ENCODE peak calls at places on chromosomes 5 and 9, in four cellular contexts. J is activated CD4-positive, CD25-positive, alpha-beta regulatory T cell; W is KG1; L is CD4-positive, alpha-beta T cell. Z is an unnamed sample.
A peak's percentile ranks its signal among the peaks of the same experiment; 100 is the strongest.

GRCh38 chr9:128244443-128245226 is 31.2 kb downstream of the GOLGA2 start:
- DNase-seq in L (no peak), W (peak; percentile 57), J (no peak), Z (no peak)

GRCh38 chr5:57221049-57221568 is 47.2 kb downstream of the GPBP1 start:
- DNase-seq in J (no peak), W (peak; percentile 42), L (no peak), Z (no peak)

GRCh38 chr5:78187172-78187571 is 107.3 kb downstream of the AP3B1 start:
- DNase-seq in W (no peak), J (no peak), L (no peak), Z (no peak)

GRCh38 chr5:74201334-74202081 is 439.0 kb downstream of the ENC1 start:
- DNase-seq in L (no peak), J (no peak), W (peak; percentile 47), Z (no peak)

GRCh38 chr5:93092349-93093105 is 488.5 kb downstream of the NR2F1-AS1 start:
- DNase-seq in W (no peak), J (no peak), L (no peak), Z (no peak)

GRCh38 chr9:91193658-91194391 is 167.9 kb downstream of the AUH start:
- DNase-seq in W (peak; percentile 89), L (peak; percentile 41), J (peak; percentile 53), Z (peak; percentile 37)

GRCh38 chr5:103139264-103139865 is 19.3 kb downstream of the PPIP5K2 start:
- DNase-seq in W (no peak), J (peak; percentile 44), L (peak; percentile 80), Z (peak; percentile 21)

GRCh38 chr5:39121922-39122321 is 47.7 kb upstream of the RICTOR start:
- DNase-seq in J (no peak), L (no peak), W (no peak), Z (no peak)

GRCh38 chr5:96148376-96148775 is 186.7 kb upstream of the ELL2 start:
- DNase-seq in J (no peak), L (no peak), W (no peak), Z (no peak)

GRCh38 chr9:3498691-3499090 is 27.1 kb downstream of the RFX3 start:
- DNase-seq in L (no peak), J (no peak), W (no peak), Z (no peak)

GRCh38 chr9:12141422-12141821 is 551.8 kb upstream of the TYRP1 start:
- DNase-seq in L (no peak), W (no peak), J (no peak), Z (no peak)

GRCh38 chr5:153960269-153961215 is 78.2 kb downstream of the FAM114A2 start:
- DNase-seq in J (no peak), L (peak; percentile 3), W (no peak), Z (peak; percentile 43)

GRCh38 chr5:178940569-178941360 is at the start of gene ZNF454:
- DNase-seq in L (no peak), J (no peak), W (no peak), Z (peak; percentile 94)

GRCh38 chr5:169139381-169140125 is 161.4 kb downstream of the SLIT3 start:
- DNase-seq in W (no peak), L (no peak), J (no peak), Z (no peak)

GRCh38 chr5:126988021-126988569 is 42.3 kb downstream of the MARCHF3 start:
- DNase-seq in L (peak; percentile 22), W (no peak), J (no peak), Z (no peak)

GRCh38 chr9:136152543-136152866 is 33.8 kb upstream of the TMEM250 start:
- DNase-seq in W (no peak), J (no peak), L (no peak), Z (no peak)

GRCh38 chr5:18305288-18305899 is 671.1 kb downstream of the TAF11L14 start:
- DNase-seq in W (no peak), J (no peak), L (no peak), Z (no peak)

GRCh38 chr9:124197177-124198095 is 60.3 kb upstream of the NEK6 start:
- DNase-seq in J (no peak), W (peak; percentile 58), L (no peak), Z (no peak)

GRCh38 chr5:122500245-122501086 is 188.4 kb downstream of the SNCAIP start:
- DNase-seq in W (no peak), J (no peak), L (no peak), Z (no peak)

GRCh38 chr5:136677219-136677618 is 311.9 kb upstream of the TRPC7 start:
- DNase-seq in W (no peak), L (no peak), J (no peak), Z (no peak)

GRCh38 chr5:180142824-180143610 is 66.0 kb downstream of the RASGEF1C start:
- DNase-seq in W (no peak), L (no peak), J (no peak), Z (no peak)

GRCh38 chr9:137723396-137724113 is 104.8 kb downstream of the EHMT1 start:
- DNase-seq in L (peak; percentile 15), W (no peak), J (no peak), Z (no peak)

GRCh38 chr9:96686638-96687335 is 31.7 kb upstream of the PRXL2C start:
- DNase-seq in J (peak; percentile 39), L (peak; percentile 62), W (no peak), Z (peak; percentile 87)

GRCh38 chr5:139745800-139746690 is 49.6 kb upstream of the PSD2 start:
- DNase-seq in J (no peak), L (peak; percentile 25), W (no peak), Z (peak; percentile 59)

GRCh38 chr9:108374606-108375005 is 481.2 kb downstream of the ACTL7B start:
- DNase-seq in L (no peak), J (no peak), W (no peak), Z (no peak)

GRCh38 chr9:127883959-127884358 is 6.5 kb upstream of the AK1 start:
- DNase-seq in L (no peak), J (no peak), W (no peak), Z (no peak)

GRCh38 chr5:119049824-119050449 is 20.9 kb upstream of the DMXL1 start:
- DNase-seq in W (no peak), J (no peak), L (no peak), Z (no peak)

GRCh38 chr5:96348536-96348935 is 84.5 kb downstream of the PCSK1 start:
- DNase-seq in L (no peak), W (no peak), J (no peak), Z (no peak)